ENCODE peak calls at places on chromosomes 1 and 21, in four cellular contexts. U, H, G and N are unnamed samples.
A peak's percentile ranks its signal among the peaks of the same experiment; 100 is the strongest.

GRCh38 chr21:45151484-45152115 is 77.2 kb downstream of the ADARB1 start:
- DNase-seq in U (no peak), H (no peak), G (no peak), N (no peak)

GRCh38 chr1:206590025-206590834 is 22.0 kb downstream of the EIF2D start:
- DNase-seq in U (no peak), H (no peak), G (no peak), N (no peak)

GRCh38 chr1:210360852-210361477 is 32.3 kb downstream of the HHAT start:
- DNase-seq in U (no peak), H (no peak), G (no peak), N (no peak)

GRCh38 chr1:85240659-85241058 is 18.8 kb downstream of the C1orf52 start:
- DNase-seq in U (no peak), H (no peak), G (no peak), N (no peak)

GRCh38 chr1:11908139-11909021 is 17.8 kb downstream of the KIAA2013 start:
- DNase-seq in U (peak; percentile 95), H (peak; percentile 64), G (peak; percentile 84), N (peak; percentile 99)

GRCh38 chr1:78255378-78255777 is 209.6 kb downstream of the GIPC2 start:
- DNase-seq in U (no peak), H (no peak), G (no peak), N (no peak)

GRCh38 chr1:235075955-235076308 is 52.7 kb downstream of the TOMM20 start:
- DNase-seq in U (no peak), H (no peak), G (no peak), N (no peak)

GRCh38 chr1:35555601-35556477 is 1.4 kb downstream of the KIAA0319L start:
- DNase-seq in U (no peak), H (no peak), G (no peak), N (no peak)

GRCh38 chr1:72202761-72203160 is 79.6 kb downstream of the NEGR1 start:
- DNase-seq in U (no peak), H (no peak), G (no peak), N (no peak)

GRCh38 chr1:213507472-213508223 is 456.6 kb downstream of the RPS6KC1 start:
- DNase-seq in U (no peak), H (no peak), G (no peak), N (peak; percentile 17)

GRCh38 chr1:89487972-89488371 is 36.7 kb upstream of the LRRC8B start:
- DNase-seq in U (no peak), H (no peak), G (no peak), N (no peak)

GRCh38 chr1:24443241-24443656 is 27.6 kb downstream of the NIPAL3 start:
- DNase-seq in U (no peak), H (no peak), G (no peak), N (no peak)

GRCh38 chr1:184056921-184057496 is 5.5 kb downstream of the TSEN15 start:
- DNase-seq in U (no peak), H (no peak), G (no peak), N (no peak)

GRCh38 chr1:167427843-167428242 is 90.5 kb downstream of the CD247 start:
- DNase-seq in U (no peak), H (no peak), G (no peak), N (no peak)

GRCh38 chr1:162069334-162070093 is at the start of gene NOS1AP:
- DNase-seq in U (peak; percentile 33), H (peak; percentile 65), G (peak; percentile 62), N (peak; percentile 90)

GRCh38 chr21:27201197-27201596 is 234.3 kb upstream of the ADAMTS5 start:
- DNase-seq in U (no peak), H (no peak), G (no peak), N (no peak)

GRCh38 chr1:112322983-112323678 is 72.9 kb upstream of the CTTNBP2NL start:
- DNase-seq in U (no peak), H (no peak), G (no peak), N (no peak)

GRCh38 chr1:238690415-238690814 is 696.0 kb upstream of the CHRM3 start:
- DNase-seq in U (no peak), H (no peak), G (no peak), N (no peak)

GRCh38 chr1:19336543-19336942 is 24.4 kb downstream of the SLC66A1 start:
- DNase-seq in U (no peak), H (no peak), G (no peak), N (no peak)

GRCh38 chr1:209625791-209626285 is 26.4 kb downstream of the LAMB3 start:
- DNase-seq in U (no peak), H (no peak), G (no peak), N (no peak)

GRCh38 chr1:89763649-89763986 is 57.2 kb upstream of the LRRC8D start:
- DNase-seq in U (no peak), H (no peak), G (no peak), N (no peak)

GRCh38 chr1:168106274-168106673 is 30.5 kb downstream of the GPR161 start:
- DNase-seq in U (no peak), H (no peak), G (no peak), N (no peak)

GRCh38 chr1:87830579-87830978 is 501.9 kb downstream of the LMO4 start:
- DNase-seq in U (no peak), H (no peak), G (no peak), N (no peak)

GRCh38 chr1:151499930-151500329 is 11.3 kb upstream of the CGN start:
- DNase-seq in U (no peak), H (no peak), G (no peak), N (no peak)

GRCh38 chr1:84253041-84253440 is 48.5 kb upstream of the SAMD13 start:
- DNase-seq in U (no peak), H (no peak), G (no peak), N (no peak)

GRCh38 chr1:71921935-71922559 is 360.3 kb downstream of the NEGR1 start:
- DNase-seq in U (no peak), H (no peak), G (no peak), N (no peak)

GRCh38 chr1:24384251-24385090 is 29.1 kb downstream of the STPG1 start:
- DNase-seq in U (no peak), H (no peak), G (no peak), N (no peak)

GRCh38 chr1:178645157-178645825 is 79.8 kb upstream of the RALGPS2 start:
- DNase-seq in U (no peak), H (no peak), G (no peak), N (no peak)

GRCh38 chr1:204882479-204882878 is 11.8 kb downstream of the NFASC start:
- DNase-seq in U (no peak), H (no peak), G (no peak), N (no peak)